ENCODE peak calls at places on chromosome 12, in eight cellular contexts. H is NCI-H2171 treated with DMSO at 0.1 percent for 48 hours; R is anterior cingulate cortex; E is astrocyte of the cerebellum; Y is stimulated activated CD4-positive, alpha-beta T cell treated with anti-CD3 and anti-CD28 coated beads, Interleukin-1b, Interleukin-23, amount 100 ng/mL, for 1 hour; D is ELR; A is left ventricle myocardium inferior; V is smooth muscle cell of the brain vasculature. S is an unnamed sample.
A peak's percentile ranks its signal among the peaks of the same experiment; 100 is the strongest.

GRCh38 chr12:127823801-127824200 is 443.2 kb upstream of the TMEM132C start:
- DNase-seq in V (no peak), E (no peak), Y (no peak), R (no peak), H (no peak), D (no peak), A (no peak), S (no peak)

GRCh38 chr12:91778938-91779400 is 366.7 kb downstream of the BTG1 start:
- DNase-seq in A (no peak), E (peak; percentile 40), R (no peak), D (peak; percentile 96), H (no peak), Y (peak; percentile 2), V (peak; percentile 44), S (peak; percentile 79)

GRCh38 chr12:12357697-12358476 is 1.0 kb downstream of the BORCS5 start:
- DNase-seq in R (no peak), A (no peak), V (no peak), Y (no peak), D (peak; percentile 25), H (peak; percentile 45), E (no peak), S (no peak)

GRCh38 chr12:34348064-34348463 is 325.8 kb downstream of the ALG10 start:
- DNase-seq in R (no peak), Y (no peak), D (no peak), E (no peak), A (no peak), H (no peak), V (no peak), S (no peak)

GRCh38 chr12:101707131-101707782 is 9.8 kb downstream of the CHPT1 start:
- DNase-seq in H (no peak), R (no peak), A (no peak), V (no peak), E (no peak), D (peak; percentile 31), Y (no peak), S (no peak)

GRCh38 chr12:66409195-66409871 is 107.0 kb downstream of the HELB start:
- DNase-seq in A (no peak), Y (no peak), H (peak; percentile 62), E (peak; percentile 63), R (no peak), V (peak; percentile 41), D (peak; percentile 71), S (peak; percentile 26)

GRCh38 chr12:67068773-67069450 is 200.2 kb upstream of the CAND1 start:
- DNase-seq in H (peak; percentile 75), D (peak; percentile 62), V (no peak), Y (no peak), E (peak; percentile 6), A (no peak), R (peak; percentile 23), S (peak; percentile 58)

GRCh38 chr12:42129595-42130204 is 15.0 kb downstream of the GXYLT1 start:
- DNase-seq in D (peak; percentile 83), Y (no peak), R (no peak), V (peak; percentile 55), H (peak; percentile 75), E (peak; percentile 81), A (no peak), S (peak; percentile 51)

GRCh38 chr12:11630046-11630706 is 19.3 kb upstream of the ETV6 start:
- DNase-seq in A (no peak), Y (no peak), H (peak; percentile 57), D (no peak), R (no peak), E (no peak), V (no peak), S (no peak)

GRCh38 chr12:124667671-124668337 is 100.4 kb upstream of the NCOR2 start:
- DNase-seq in A (no peak), H (no peak), D (no peak), E (no peak), R (peak; percentile 11), Y (no peak), V (no peak), S (no peak)

GRCh38 chr12:116955382-116956021 is 44.8 kb downstream of the FBXW8 start:
- DNase-seq in E (no peak), R (no peak), H (peak; percentile 25), Y (no peak), D (peak; percentile 28), A (no peak), V (no peak), S (no peak)

GRCh38 chr12:47811581-47812484 is 7.9 kb downstream of the HDAC7 start:
- DNase-seq in D (peak; percentile 89), V (no peak), E (no peak), R (peak; percentile 15), A (peak; percentile 70), Y (no peak), H (no peak), S (peak; percentile 82)

GRCh38 chr12:108371801-108372344 is 32.8 kb upstream of the CMKLR1 start:
- DNase-seq in Y (no peak), E (peak; percentile 22), H (no peak), V (no peak), A (no peak), D (peak; percentile 22), R (no peak), S (no peak)

GRCh38 chr12:18323159-18323558 is 61.8 kb downstream of the PIK3C2G start:
- DNase-seq in R (no peak), V (no peak), Y (no peak), A (no peak), H (no peak), E (peak; percentile 11), D (peak; percentile 23), S (no peak)

GRCh38 chr12:13937735-13938134 is 43.7 kb downstream of the GRIN2B start:
- DNase-seq in E (no peak), Y (no peak), D (no peak), A (no peak), V (no peak), R (no peak), H (no peak), S (no peak)

GRCh38 chr12:87140257-87140656 is 884.1 kb upstream of the MGAT4C start:
- DNase-seq in E (no peak), Y (no peak), D (peak; percentile 32), A (no peak), H (no peak), V (no peak), R (no peak), S (no peak)

GRCh38 chr12:58420496-58420895 is 479.1 kb downstream of the ATP23 start:
- DNase-seq in H (no peak), Y (no peak), V (no peak), D (peak; percentile 79), E (peak; percentile 70), R (no peak), A (no peak), S (no peak)

GRCh38 chr12:2743478-2743877 is 51.3 kb upstream of the FKBP4 start:
- DNase-seq in A (no peak), Y (no peak), D (no peak), E (no peak), H (no peak), R (no peak), V (no peak), S (no peak)

GRCh38 chr12:120211243-120211903 is 10.5 kb upstream of the RPLP0 start:
- DNase-seq in A (no peak), H (no peak), E (no peak), V (no peak), D (no peak), Y (no peak), R (no peak), S (no peak)

GRCh38 chr12:132660047-132660446 is 27.1 kb downstream of the POLE start:
- DNase-seq in Y (no peak), D (no peak), V (no peak), A (no peak), E (no peak), R (no peak), H (no peak), S (no peak)

GRCh38 chr12:132277961-132278360 is 51.4 kb downstream of the GALNT9 start:
- DNase-seq in R (no peak), E (no peak), V (no peak), Y (no peak), H (no peak), A (no peak), D (no peak), S (no peak)

GRCh38 chr12:115507951-115508722 is 769.4 kb downstream of the MED13L start:
- DNase-seq in D (no peak), E (no peak), R (peak; percentile 39), V (no peak), Y (no peak), A (peak; percentile 29), H (no peak), S (no peak)

GRCh38 chr12:122976648-122976975 is 1.6 kb downstream of the OGFOD2 start:
- DNase-seq in D (no peak), E (no peak), H (no peak), Y (no peak), R (no peak), A (no peak), V (no peak), S (peak; percentile 30)

GRCh38 chr12:19129121-19129485 is 430 bp upstream of the PLEKHA5 start:
- DNase-seq in R (no peak), V (no peak), D (no peak), H (no peak), A (no peak), E (no peak), Y (no peak), S (no peak)

GRCh38 chr12:21350975-21351374 is 16.3 kb upstream of the SLCO1A2 start:
- DNase-seq in H (peak; percentile 51), V (no peak), Y (no peak), A (no peak), D (no peak), R (no peak), E (no peak), S (no peak)

GRCh38 chr12:24488906-24489619 is 459.8 kb downstream of the BCAT1 start:
- DNase-seq in A (no peak), E (no peak), V (no peak), D (no peak), H (no peak), Y (no peak), R (no peak), S (no peak)

GRCh38 chr12:120688527-120689071 is 1.6 kb downstream of the MLEC start:
- DNase-seq in E (no peak), D (peak; percentile 41), V (no peak), R (no peak), H (no peak), Y (no peak), A (no peak), S (peak; percentile 53)

GRCh38 chr12:10771132-10771733 is 31.2 kb downstream of the TAS2R7 start:
- DNase-seq in A (no peak), H (peak; percentile 15), Y (no peak), E (peak; percentile 42), V (peak; percentile 26), D (peak; percentile 58), R (no peak), S (no peak)

GRCh38 chr12:10121278-10121677 is 8.7 kb downstream of the CLEC7A start:
- DNase-seq in E (no peak), H (no peak), V (no peak), Y (no peak), R (no peak), D (no peak), A (no peak), S (no peak)

GRCh38 chr12:53224897-53225634 is 6.9 kb downstream of the RARG start:
- DNase-seq in D (no peak), Y (no peak), A (no peak), E (no peak), R (peak; percentile 20), V (no peak), H (no peak), S (no peak)